ENCODE peak calls at places on chromosomes 13 and 19, in seven cellular contexts. R, G, I, U, B, O and C are unnamed samples.
A peak's percentile ranks its signal among the peaks of the same experiment; 100 is the strongest.

GRCh38 chr19:10419200-10419645 is 1.1 kb upstream of the PDE4A start:
- DNase-seq in U (no peak), I (no peak), O (no peak), G (no peak), R (no peak), B (no peak), C (no peak)

GRCh38 chr13:94073006-94073744 is 406.3 kb downstream of the DCT start:
- DNase-seq in I (no peak), O (no peak), U (no peak), R (no peak), B (no peak), G (no peak), C (no peak)

GRCh38 chr19:6476896-6477431 is 4.6 kb downstream of the DENND1C start:
- DNase-seq in B (no peak), U (no peak), R (no peak), I (no peak), O (no peak), G (no peak), C (no peak)

GRCh38 chr19:2575734-2576481 is 100.0 kb downstream of the GADD45B start:
- DNase-seq in B (no peak), I (peak; percentile 89), U (no peak), O (no peak), R (peak; percentile 9), G (no peak), C (no peak)

GRCh38 chr13:91557328-91557727 is 158.9 kb downstream of the GPC5 start:
- DNase-seq in R (no peak), B (no peak), U (no peak), G (no peak), I (no peak), O (no peak), C (no peak)

GRCh38 chr13:23748109-23748508 is 141.1 kb downstream of the MIPEP start:
- DNase-seq in U (no peak), R (no peak), O (no peak), B (no peak), I (no peak), G (no peak), C (no peak)

GRCh38 chr19:49570138-49570856 is 10.1 kb downstream of the NOSIP start:
- DNase-seq in G (no peak), I (no peak), U (peak; percentile 54), R (peak; percentile 66), O (peak; percentile 84), B (peak; percentile 85), C (no peak)

GRCh38 chr13:35956074-35956473 is 175.1 kb downstream of the DCLK1 start:
- DNase-seq in I (no peak), R (no peak), U (no peak), O (no peak), B (no peak), G (no peak), C (no peak)